ENCODE peak calls at places on chromosome 1, in six cellular contexts. I, N, B, A, L and U are unnamed samples.

GRCh38 chr1:239912471-239912870 is 179.2 kb upstream of the FMN2 start:
- DNase-seq in L (no peak), N (no peak), I (peak; percentile 10), B (no peak), A (peak; percentile 28), U (no peak)

GRCh38 chr1:3372317-3372716 is 82.1 kb upstream of the ARHGEF16 start:
- DNase-seq in N (no peak), A (no peak), I (no peak), B (no peak), L (peak; percentile 9), U (no peak)

GRCh38 chr1:234958066-234958701 is 170.5 kb downstream of the TOMM20 start:
- DNase-seq in B (no peak), L (no peak), N (no peak), I (no peak), A (no peak), U (no peak)

GRCh38 chr1:155522069-155522468 is 40.5 kb downstream of the ASH1L start:
- DNase-seq in I (no peak), B (no peak), N (no peak), A (no peak), L (no peak), U (no peak)

GRCh38 chr1:115069186-115069585 is 20.1 kb downstream of the TSPAN2 start:
- DNase-seq in A (no peak), I (peak; percentile 24), B (no peak), L (no peak), N (no peak), U (no peak)

GRCh38 chr1:202159534-202160371 is 649 bp downstream of the PTPN7 start:
- DNase-seq in I (no peak), B (peak; percentile 88), L (peak; percentile 74), N (peak; percentile 41), A (no peak), U (no peak)

GRCh38 chr1:25924454-25924853 is 18.2 kb upstream of the STMN1 start:
- DNase-seq in N (no peak), A (no peak), L (no peak), I (no peak), B (peak; percentile 44), U (no peak)

GRCh38 chr1:64900916-64901315 is 65.4 kb downstream of the JAK1 start:
- DNase-seq in L (no peak), I (no peak), N (no peak), B (no peak), A (no peak), U (no peak)

GRCh38 chr1:243390315-243390875 is 134.6 kb downstream of the SDCCAG8 start:
- DNase-seq in I (no peak), A (no peak), B (no peak), N (no peak), L (no peak), U (no peak)

GRCh38 chr1:211285196-211285595 is 26.0 kb downstream of the RCOR3 start:
- DNase-seq in I (no peak), L (no peak), A (no peak), N (no peak), B (no peak), U (no peak)

GRCh38 chr1:180815188-180815587 is 97.5 kb upstream of the KIAA1614 start:
- DNase-seq in A (no peak), B (no peak), I (no peak), L (no peak), N (no peak), U (no peak)

GRCh38 chr1:232369451-232369850 is 260.5 kb downstream of the SIPA1L2 start:
- DNase-seq in I (no peak), A (no peak), N (no peak), B (no peak), L (no peak), U (no peak)

GRCh38 chr1:115757286-115757810 is 11.2 kb downstream of the CASQ2 start:
- DNase-seq in B (no peak), N (no peak), I (no peak), A (peak; percentile 31), L (no peak), U (no peak)

GRCh38 chr1:59682405-59683080 is 132.2 kb upstream of the HOOK1 start:
- DNase-seq in I (no peak), L (no peak), A (peak; percentile 74), B (no peak), N (no peak), U (no peak)

GRCh38 chr1:242712248-242712647 is 187.8 kb upstream of the PLD5 start:
- DNase-seq in A (no peak), B (no peak), I (no peak), L (no peak), N (no peak), U (no peak)

GRCh38 chr1:12851779-12852178 is 3.3 kb upstream of the HNRNPCL1 start:
- DNase-seq in N (no peak), I (peak; percentile 5), A (no peak), B (no peak), L (no peak), U (peak; percentile 23)

GRCh38 chr1:6350416-6351088 is 43.0 kb downstream of the ACOT7 start:
- DNase-seq in N (no peak), L (no peak), B (no peak), A (no peak), I (no peak), U (no peak)

GRCh38 chr1:227908366-227908765 is 39.4 kb downstream of the WNT9A start:
- DNase-seq in B (no peak), I (no peak), L (no peak), A (no peak), N (no peak), U (no peak)